ENCODE peak calls at places on chromosomes 3 and 15, in nine cellular contexts. C, B, T, S, Q, N, Z, R and V are unnamed samples.

GRCh38 chr3:20072422-20072821 is 32.2 kb downstream of the KAT2B start:
- DNase-seq in C (no peak), B (no peak), T (no peak), S (peak; percentile 91), Q (no peak), N (no peak), Z (no peak), R (no peak), V (no peak)

GRCh38 chr15:55685292-55685691 is 57.7 kb downstream of the PRTG start:
- DNase-seq in C (no peak), B (no peak), T (no peak), S (no peak), Q (no peak), N (no peak), Z (no peak), R (peak; percentile 7), V (no peak)

GRCh38 chr3:4392992-4393391 is 74.1 kb downstream of the SUMF1 start:
- DNase-seq in C (no peak), B (no peak), T (no peak), S (no peak), Q (no peak), N (no peak), Z (no peak), R (no peak), V (no peak)

GRCh38 chr15:68051109-68051508 is 3.0 kb upstream of the PIAS1 start:
- DNase-seq in C (no peak), B (no peak), T (no peak), S (no peak), Q (no peak), N (no peak), Z (no peak), R (no peak), V (peak; percentile 47)

GRCh38 chr3:124558898-124559649 is 171.2 kb upstream of the UMPS start:
- DNase-seq in C (no peak), B (peak; percentile 23), T (no peak), S (peak; percentile 66), Q (peak; percentile 79), N (no peak), Z (no peak), R (peak; percentile 69), V (peak; percentile 36)

GRCh38 chr3:191065183-191065805 is 133.7 kb upstream of the OSTN start:
- DNase-seq in C (no peak), B (no peak), T (no peak), S (no peak), Q (no peak), N (no peak), Z (no peak), R (no peak), V (no peak)

GRCh38 chr3:119145500-119146167 is at the start of gene TEX55:
- DNase-seq in C (no peak), B (no peak), T (no peak), S (peak; percentile 42), Q (peak; percentile 9), N (peak; percentile 5), Z (no peak), R (no peak), V (peak; percentile 77)

GRCh38 chr15:93488157-93488803 is 399.3 kb upstream of the RGMA start:
- DNase-seq in C (no peak), B (no peak), T (no peak), S (no peak), Q (no peak), N (no peak), Z (no peak), R (no peak), V (no peak)

GRCh38 chr15:78103406-78104118 is 11.2 kb downstream of the SH2D7 start:
- DNase-seq in C (no peak), B (no peak), T (peak; percentile 59), S (no peak), Q (no peak), N (peak; percentile 62), Z (peak; percentile 63), R (no peak), V (no peak)

GRCh38 chr3:49916686-49917085 is 12.9 kb downstream of the MON1A start:
- DNase-seq in C (no peak), B (no peak), T (no peak), S (no peak), Q (no peak), N (no peak), Z (no peak), R (no peak), V (no peak)

GRCh38 chr3:16533928-16534913 is 20.7 kb upstream of the RFTN1 start:
- DNase-seq in C (no peak), B (no peak), T (no peak), S (no peak), Q (no peak), N (no peak), Z (no peak), R (no peak), V (no peak)

GRCh38 chr15:48176097-48176496 is 2.0 kb downstream of the MYEF2 start:
- DNase-seq in C (no peak), B (no peak), T (no peak), S (no peak), Q (no peak), N (no peak), Z (no peak), R (no peak), V (no peak)